ENCODE peak calls at places on chromosomes 6 and 20, in four cellular contexts. K, S, E and T are unnamed samples.

GRCh38 chr6:7134999-7135735 is 27.4 kb downstream of the RREB1 start:
- DNase-seq in K (no peak), S (peak), E (no peak), T (no peak)

GRCh38 chr6:106084106-106084963 is 1.8 kb upstream of the PRDM1 start:
- DNase-seq in K (no peak), S (peak), E (peak), T (no peak)

GRCh38 chr6:47114460-47114859 is 72.3 kb upstream of the ADGRF1 start:
- DNase-seq in K (no peak), S (no peak), E (no peak), T (no peak)

GRCh38 chr20:42338274-42339172 is 720.3 kb upstream of the CHD6 start:
- DNase-seq in K (no peak), S (peak), E (no peak), T (no peak)

GRCh38 chr6:145036848-145037567 is 698.3 kb downstream of the EPM2A start:
- DNase-seq in K (no peak), S (no peak), E (no peak), T (no peak)

GRCh38 chr20:14561733-14562132 is 224.3 kb upstream of the FLRT3 start:
- DNase-seq in K (no peak), S (no peak), E (no peak), T (no peak)

GRCh38 chr6:143449731-143450452 is 603 bp downstream of the ADAT2 start:
- DNase-seq in K (no peak), S (peak), E (peak), T (no peak)

GRCh38 chr6:7215140-7215539 is 97.9 kb downstream of the SSR1 start:
- DNase-seq in K (no peak), S (no peak), E (no peak), T (no peak)

GRCh38 chr20:33689973-33690372 is 3.8 kb upstream of the E2F1 start:
- DNase-seq in K (no peak), S (no peak), E (no peak), T (no peak)

GRCh38 chr6:43378631-43379030 is 9.2 kb upstream of the ZNF318 start:
- DNase-seq in K (no peak), S (no peak), E (no peak), T (no peak)

GRCh38 chr6:16872543-16873230 is 111.4 kb upstream of the ATXN1 start:
- DNase-seq in K (no peak), S (no peak), E (no peak), T (no peak)

GRCh38 chr6:12229332-12229731 is 60.8 kb upstream of the EDN1 start:
- DNase-seq in K (no peak), S (no peak), E (no peak), T (no peak)

GRCh38 chr6:47180633-47181032 is 129.1 kb downstream of the TNFRSF21 start:
- DNase-seq in K (no peak), S (no peak), E (no peak), T (no peak)

GRCh38 chr6:84428300-84428907 is 201.0 kb upstream of the CEP162 start:
- DNase-seq in K (no peak), S (peak), E (peak), T (no peak)